ENCODE peak calls at places on chromosomes 11 and 22, in six cellular contexts. W is cardiac septum; N is cerebellar cortex; C is uterus; V is AG08395; S is CD8-positive, alpha-beta memory T cell. Y is an unnamed sample.

GRCh38 chr11:131246589-131247164 is 123.7 kb upstream of the NTM start:
- DNase-seq in S (no peak), N (peak; percentile 19), W (no peak), V (no peak), C (no peak), Y (no peak)

GRCh38 chr22:49541451-49542230 is 286.0 kb downstream of the BRD1 start:
- DNase-seq in W (no peak), V (no peak), N (no peak), S (no peak), C (no peak), Y (no peak)

GRCh38 chr11:36296925-36297604 is 977 bp downstream of the PRR5L start:
- DNase-seq in V (peak; percentile 52), W (no peak), S (no peak), N (no peak), C (no peak), Y (peak; percentile 84)

GRCh38 chr11:68798221-68798813 is 43.4 kb downstream of the CPT1A start:
- DNase-seq in V (peak; percentile 26), N (peak; percentile 19), C (no peak), W (peak; percentile 78), S (peak; percentile 13), Y (peak; percentile 25)

GRCh38 chr11:34721646-34722045 is 100.8 kb downstream of the EHF start:
- DNase-seq in W (no peak), S (no peak), C (no peak), N (no peak), V (no peak), Y (no peak)

GRCh38 chr22:50523806-50524663 is 1.4 kb downstream of the SCO2 start:
- DNase-seq in V (no peak), N (no peak), C (no peak), W (no peak), S (no peak), Y (no peak)

GRCh38 chr11:70503878-70504240 is 105.5 kb downstream of the CTTN start:
- DNase-seq in S (no peak), V (no peak), W (no peak), C (no peak), N (no peak), Y (no peak)

GRCh38 chr11:82676483-82677094 is 57.1 kb downstream of the FAM181B start:
- DNase-seq in W (no peak), V (no peak), S (no peak), C (no peak), N (no peak), Y (peak; percentile 1)

GRCh38 chr11:72240461-72241289 is 3.3 kb downstream of the PHOX2A start:
- DNase-seq in W (no peak), C (no peak), V (peak; percentile 21), S (no peak), N (no peak), Y (peak; percentile 23)